ENCODE peak calls at places on chromosomes 5 and 9, in seven cellular contexts. One of them, this sample, is unnamed.

GRCh38 chr5:145678255-145678654 is 156.9 kb downstream of the PRELID2 start:
- DNase-seq in C1 segment of cervical spinal cord: no peak
- DNase-seq in fibroblast of gingiva: no peak
- DNase-seq in stimulated activated CD4-positive, alpha-beta T cell treated with anti-CD3 and anti-CD28 coated beads, Interleukin-2, amount 100 ng/mL, for 24 hours: no peak
- DNase-seq in stimulated activated CD8-positive, alpha-beta memory T cell treated with anti-CD3 and anti-CD28 coated beads, Interleukin-15, amount 100 ng/mL, for 24 hours: no peak
- DNase-seq in choroid plexus epithelial cell: no peak
- DNase-seq in posterior vena cava: no peak
- DNase-seq in this sample: no peak

GRCh38 chr5:165066751-165067150 is 1561.3 kb downstream of the MAT2B start:
- DNase-seq in C1 segment of cervical spinal cord: no peak
- DNase-seq in fibroblast of gingiva: no peak
- DNase-seq in stimulated activated CD4-positive, alpha-beta T cell treated with anti-CD3 and anti-CD28 coated beads, Interleukin-2, amount 100 ng/mL, for 24 hours: no peak
- DNase-seq in stimulated activated CD8-positive, alpha-beta memory T cell treated with anti-CD3 and anti-CD28 coated beads, Interleukin-15, amount 100 ng/mL, for 24 hours: no peak
- DNase-seq in choroid plexus epithelial cell: no peak
- DNase-seq in posterior vena cava: no peak
- DNase-seq in this sample: no peak

GRCh38 chr5:43903129-43903528 is 300.1 kb downstream of the NNT start:
- DNase-seq in C1 segment of cervical spinal cord: no peak
- DNase-seq in fibroblast of gingiva: no peak
- DNase-seq in stimulated activated CD4-positive, alpha-beta T cell treated with anti-CD3 and anti-CD28 coated beads, Interleukin-2, amount 100 ng/mL, for 24 hours: no peak
- DNase-seq in stimulated activated CD8-positive, alpha-beta memory T cell treated with anti-CD3 and anti-CD28 coated beads, Interleukin-15, amount 100 ng/mL, for 24 hours: no peak
- DNase-seq in choroid plexus epithelial cell: no peak
- DNase-seq in posterior vena cava: no peak
- DNase-seq in this sample: no peak

GRCh38 chr9:3502560-3503398 is 23.0 kb downstream of the RFX3 start:
- DNase-seq in C1 segment of cervical spinal cord: no peak
- DNase-seq in fibroblast of gingiva: no peak
- DNase-seq in stimulated activated CD4-positive, alpha-beta T cell treated with anti-CD3 and anti-CD28 coated beads, Interleukin-2, amount 100 ng/mL, for 24 hours: no peak
- DNase-seq in stimulated activated CD8-positive, alpha-beta memory T cell treated with anti-CD3 and anti-CD28 coated beads, Interleukin-15, amount 100 ng/mL, for 24 hours: no peak
- DNase-seq in choroid plexus epithelial cell: peak; percentile 54
- DNase-seq in posterior vena cava: no peak
- DNase-seq in this sample: no peak

GRCh38 chr9:96071245-96072124 is 196.0 kb downstream of the ERCC6L2 start:
- DNase-seq in C1 segment of cervical spinal cord: no peak
- DNase-seq in fibroblast of gingiva: peak; percentile 56
- DNase-seq in stimulated activated CD4-positive, alpha-beta T cell treated with anti-CD3 and anti-CD28 coated beads, Interleukin-2, amount 100 ng/mL, for 24 hours: no peak
- DNase-seq in stimulated activated CD8-positive, alpha-beta memory T cell treated with anti-CD3 and anti-CD28 coated beads, Interleukin-15, amount 100 ng/mL, for 24 hours: no peak
- DNase-seq in choroid plexus epithelial cell: peak; percentile 78
- DNase-seq in posterior vena cava: no peak
- DNase-seq in this sample: no peak

GRCh38 chr5:75037106-75037505 is 15.3 kb downstream of the GCNT4 start:
- DNase-seq in C1 segment of cervical spinal cord: no peak
- DNase-seq in fibroblast of gingiva: peak; percentile 16
- DNase-seq in stimulated activated CD4-positive, alpha-beta T cell treated with anti-CD3 and anti-CD28 coated beads, Interleukin-2, amount 100 ng/mL, for 24 hours: peak; percentile 49
- DNase-seq in stimulated activated CD8-positive, alpha-beta memory T cell treated with anti-CD3 and anti-CD28 coated beads, Interleukin-15, amount 100 ng/mL, for 24 hours: no peak
- DNase-seq in choroid plexus epithelial cell: peak; percentile 78
- DNase-seq in posterior vena cava: no peak
- DNase-seq in this sample: no peak

GRCh38 chr9:83965350-83966208 is 14.4 kb downstream of the HNRNPK start:
- DNase-seq in C1 segment of cervical spinal cord: no peak
- DNase-seq in fibroblast of gingiva: peak; percentile 52
- DNase-seq in stimulated activated CD4-positive, alpha-beta T cell treated with anti-CD3 and anti-CD28 coated beads, Interleukin-2, amount 100 ng/mL, for 24 hours: no peak
- DNase-seq in stimulated activated CD8-positive, alpha-beta memory T cell treated with anti-CD3 and anti-CD28 coated beads, Interleukin-15, amount 100 ng/mL, for 24 hours: no peak
- DNase-seq in choroid plexus epithelial cell: peak; percentile 48
- DNase-seq in posterior vena cava: no peak
- DNase-seq in this sample: no peak

GRCh38 chr9:131402738-131403492 is 9.0 kb downstream of the PRRC2B start:
- DNase-seq in C1 segment of cervical spinal cord: peak; percentile 63
- DNase-seq in fibroblast of gingiva: peak; percentile 93
- DNase-seq in stimulated activated CD4-positive, alpha-beta T cell treated with anti-CD3 and anti-CD28 coated beads, Interleukin-2, amount 100 ng/mL, for 24 hours: no peak
- DNase-seq in stimulated activated CD8-positive, alpha-beta memory T cell treated with anti-CD3 and anti-CD28 coated beads, Interleukin-15, amount 100 ng/mL, for 24 hours: no peak
- DNase-seq in choroid plexus epithelial cell: peak; percentile 88
- DNase-seq in posterior vena cava: peak; percentile 96
- DNase-seq in this sample: peak; percentile 91

GRCh38 chr9:106487256-106487655 is 375.7 kb upstream of the ZNF462 start:
- DNase-seq in C1 segment of cervical spinal cord: peak; percentile 9
- DNase-seq in fibroblast of gingiva: no peak
- DNase-seq in stimulated activated CD4-positive, alpha-beta T cell treated with anti-CD3 and anti-CD28 coated beads, Interleukin-2, amount 100 ng/mL, for 24 hours: no peak
- DNase-seq in stimulated activated CD8-positive, alpha-beta memory T cell treated with anti-CD3 and anti-CD28 coated beads, Interleukin-15, amount 100 ng/mL, for 24 hours: no peak
- DNase-seq in choroid plexus epithelial cell: no peak
- DNase-seq in posterior vena cava: no peak
- DNase-seq in this sample: no peak

This sample was measured in cardiac septum.